ENCODE peak calls at places on chromosomes 6 and 20, in six cellular contexts. V, W, S, D, A and J are unnamed samples. For H3K4me1, the result is how much of the 10 kb centered on the place peaks cover.

GRCh38 chr6:84428300-84428907 is 201.0 kb upstream of the CEP162 start:
- DNase-seq in S (no peak), W (peak), D (peak), A (no peak), V (no peak), J (peak)

GRCh38 chr20:40741507-40742106 is 52.6 kb upstream of the MAFB start:
- DNase-seq in A (no peak), W (peak), D (peak), S (no peak), V (no peak), J (no peak)

GRCh38 chr6:95543798-95544197 is 33.5 kb upstream of the MANEA start:
- DNase-seq in V (no peak), D (no peak), A (no peak), W (no peak), S (no peak), J (no peak)

GRCh38 chr6:26420607-26421235 is 18.6 kb downstream of the BTN3A1 start:
- DNase-seq in S (no peak), D (peak), A (peak), V (peak), W (peak), J (no peak)

GRCh38 chr6:159168536-159169192 is 536 bp upstream of the FNDC1 start:
- DNase-seq in V (no peak), W (peak), A (peak), D (peak), S (no peak), J (peak)

GRCh38 chr6:112037783-112038216 is 16.1 kb upstream of the CCN6 start:
- DNase-seq in V (peak), D (peak), A (no peak), W (peak), S (peak), J (peak)

GRCh38 chr6:33390767-33391277 is 801 bp upstream of the KIFC1 start:
- DNase-seq in D (no peak), S (no peak), V (no peak), W (no peak), A (no peak), J (no peak)

GRCh38 chr20:33731693-33732165 is at the start of gene ZNF341:
- DNase-seq in S (peak), V (peak), D (peak), A (peak), W (peak), J (peak)

GRCh38 chr20:40637176-40637575 is 51.9 kb downstream of the MAFB start:
- DNase-seq in A (no peak), V (no peak), S (peak), W (no peak), D (no peak), J (no peak)

GRCh38 chr6:113578691-113579090 is 278.5 kb upstream of the MARCKS start:
- DNase-seq in S (no peak), D (no peak), V (no peak), W (no peak), A (no peak), J (no peak)

GRCh38 chr6:55209059-55209458 is 34.7 kb downstream of the HCRTR2 start:
- DNase-seq in W (no peak), S (no peak), V (no peak), A (no peak), D (no peak), J (no peak)

GRCh38 chr6:90026216-90026615 is 131.9 kb downstream of the GJA10 start:
- DNase-seq in V (no peak), W (no peak), A (no peak), D (no peak), S (no peak), J (no peak)

GRCh38 chr6:33737267-33738026 is 9.3 kb downstream of the IP6K3 start:
- DNase-seq in S (no peak), W (no peak), V (no peak), A (no peak), D (no peak), J (no peak)

GRCh38 chr20:33209789-33210188 is 7.4 kb upstream of the BPIFA3 start:
- DNase-seq in A (peak), W (peak), S (no peak), V (no peak), D (peak), J (peak)

GRCh38 chr6:133241088-133241900 is at the start of gene EYA4:
- DNase-seq in A (peak), V (no peak), D (peak), S (no peak), W (peak), J (peak)

DNA sequence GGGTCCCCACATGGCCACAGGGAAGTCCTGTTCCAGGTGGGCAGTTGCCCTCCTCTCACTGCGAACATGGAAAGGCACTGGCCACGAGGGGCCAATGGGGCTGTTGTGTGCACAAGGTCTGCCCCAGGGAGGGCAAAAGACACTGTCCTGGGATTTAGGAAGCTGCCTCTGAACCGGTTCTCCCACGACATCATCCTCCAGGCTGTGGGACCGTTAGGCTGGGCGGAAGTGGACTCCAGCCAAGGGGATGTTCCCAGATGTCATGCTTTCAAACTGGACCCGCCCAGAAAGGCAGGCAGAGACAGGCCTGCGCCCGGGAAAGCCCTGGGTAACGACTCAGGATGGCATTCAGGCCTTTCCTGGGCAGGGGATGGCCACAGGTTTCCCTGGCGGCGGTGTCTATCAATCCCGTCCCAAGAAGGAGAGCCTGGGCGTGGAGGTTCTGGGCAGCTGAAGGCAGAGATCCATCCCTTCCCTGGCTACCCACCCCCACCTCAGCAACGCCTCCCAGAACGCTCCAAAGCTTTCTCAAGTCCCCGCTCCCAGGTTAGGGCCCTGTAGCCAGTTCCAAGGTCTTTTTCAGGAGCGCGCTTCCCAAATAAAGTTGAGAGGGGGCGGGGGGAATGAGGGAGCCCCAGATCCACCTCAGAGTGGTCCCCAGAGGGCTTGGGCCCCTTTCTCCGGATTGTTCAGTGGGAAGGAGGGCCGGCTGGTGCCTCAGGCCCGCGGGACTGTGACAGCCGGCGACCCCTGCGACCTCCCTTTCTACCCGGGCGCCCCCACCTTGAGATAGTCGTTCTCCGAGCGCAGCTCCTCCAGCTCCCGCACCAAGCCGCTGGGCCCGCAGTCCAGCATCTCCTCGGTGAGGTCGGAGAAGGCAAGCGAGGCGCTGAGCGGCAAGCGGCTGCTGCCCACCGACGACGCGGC is 13.8 kb upstream of the TLDC2 start:
- DNase-seq in A (peak), S (peak), V (peak), W (peak), D (peak), J (no peak)
- TF ChIP-seq POLR2A in A (peak), S (peak), V (no peak), W (peak), D (no peak), J (peak)

GRCh38 chr20:19492116-19492515 is 265.9 kb upstream of the RIN2 start:
- DNase-seq in A (no peak), S (no peak), W (no peak), V (no peak), D (no peak), J (no peak)

GRCh38 chr20:19491241-19491640 is 266.8 kb upstream of the RIN2 start:
- DNase-seq in D (no peak), S (no peak), A (no peak), W (no peak), V (no peak), J (no peak)

GRCh38 chr20:19493794-19494495 is 264.1 kb upstream of the RIN2 start:
- DNase-seq in S (no peak), W (no peak), D (peak), V (no peak), A (peak), J (no peak)

GRCh38 chr20:19495905-19496703 is 262.0 kb upstream of the RIN2 start:
- DNase-seq in S (no peak), D (no peak), W (no peak), V (no peak), A (no peak), J (no peak)

DNA sequence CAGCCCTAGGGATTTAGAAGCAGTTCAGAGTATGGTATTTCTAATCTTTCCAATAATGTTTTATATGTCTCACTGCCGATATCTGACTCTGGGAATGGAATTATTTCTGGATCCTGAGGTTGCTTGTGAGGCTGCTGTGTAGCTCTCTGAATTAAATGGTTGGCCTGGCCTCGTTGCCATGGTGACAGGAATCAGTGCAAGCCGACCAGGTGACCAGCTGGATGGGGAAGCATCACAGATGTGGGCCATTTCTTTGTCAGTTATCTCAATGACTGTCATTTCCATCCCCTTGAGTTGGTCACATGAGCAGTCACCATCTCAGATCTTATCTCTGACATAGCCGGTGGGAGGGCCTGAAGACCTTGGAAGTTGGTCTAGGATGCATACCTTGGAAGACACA is 265.1 kb upstream of the RIN2 start:
- DNase-seq in A (no peak), S (no peak), W (no peak), D (peak), V (no peak), J (no peak)
- H3K4me1 ChIP-seq in A (under half), S (under half), W (under half), D (under half), V (under half), J (under half)

GRCh38 chr6:136571065-136571464 is 20.8 kb upstream of the MAP7 start:
- DNase-seq in V (no peak), D (no peak), S (no peak), A (no peak), W (no peak), J (no peak)
- H3K4me3 ChIP-seq in V (no peak), D (no peak), S (no peak), A (no peak), W (no peak), J (no peak)

DNA sequence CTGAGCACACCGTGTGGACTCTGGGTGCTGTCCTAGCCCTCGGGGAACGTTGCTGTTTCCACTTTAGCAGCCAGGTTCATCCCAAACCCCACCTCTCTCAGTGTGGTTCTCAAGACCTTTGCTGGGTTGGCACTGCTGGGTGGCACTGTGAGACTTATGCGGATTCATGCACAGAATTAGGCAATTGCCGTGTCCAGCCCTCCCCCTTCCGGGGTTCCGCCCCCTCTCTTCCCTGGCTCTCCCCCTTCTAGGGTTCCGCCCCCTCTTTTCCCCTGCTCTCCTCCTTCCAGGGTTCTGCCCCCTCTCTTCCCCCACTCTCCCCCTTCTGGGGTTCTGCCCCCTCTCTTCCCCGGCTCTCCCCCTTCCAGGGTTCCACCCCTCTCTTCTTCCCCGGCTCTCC is 39.8 kb upstream of the SLCO4A1 start:
- DNase-seq in V (peak), W (no peak), S (no peak), D (no peak), A (no peak), J (peak)
- TF ChIP-seq POLR2A in V (no peak), W (no peak), S (no peak), D (no peak), A (no peak), J (peak)

DNA sequence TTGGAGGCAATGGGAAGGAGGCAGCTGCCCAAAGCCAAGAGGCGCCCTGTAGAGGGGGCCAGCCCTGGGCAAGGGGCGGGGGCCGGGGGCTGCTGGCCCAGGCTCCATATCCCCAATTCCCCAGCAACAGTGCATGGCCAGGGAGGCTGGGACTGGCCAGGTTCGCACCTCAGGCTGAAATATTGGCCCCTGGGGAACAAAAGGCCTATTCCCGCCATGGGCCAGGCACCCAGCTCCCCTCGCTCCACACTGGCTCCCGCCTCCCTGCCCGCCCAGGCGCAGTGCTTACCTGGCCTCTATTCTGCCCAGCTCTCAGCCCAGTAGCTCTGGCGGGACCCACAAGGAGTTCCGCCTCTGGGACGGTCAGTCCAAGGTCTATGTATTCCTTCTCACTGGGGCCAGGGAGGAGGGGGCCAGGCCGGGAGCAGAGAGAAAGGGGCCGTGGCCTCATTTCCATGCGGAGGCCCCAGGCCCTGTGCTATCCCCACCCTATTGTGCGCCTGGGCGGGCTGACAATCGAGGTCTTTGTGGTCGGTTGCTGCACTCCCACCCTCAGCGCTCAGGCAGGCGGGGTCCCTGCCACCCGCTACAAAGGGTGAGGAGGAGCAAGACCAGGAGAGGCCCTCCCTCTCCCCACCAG is 42.3 kb downstream of the YTHDF1 start:
- DNase-seq in V (no peak), W (no peak), S (no peak), D (no peak), A (no peak), J (peak)
- H3K4me1 ChIP-seq in V (under half), W (under half), S (under half), D (under half), A (under half), J (under half)

GRCh38 chr20:39112196-39112743 is 150.1 kb downstream of the DHX35 start:
- DNase-seq in D (peak), W (peak), S (no peak), A (no peak), V (no peak), J (peak)
- H3K4me3 ChIP-seq in D (no peak), W (no peak), S (no peak), A (no peak), V (no peak), J (no peak)

DNA sequence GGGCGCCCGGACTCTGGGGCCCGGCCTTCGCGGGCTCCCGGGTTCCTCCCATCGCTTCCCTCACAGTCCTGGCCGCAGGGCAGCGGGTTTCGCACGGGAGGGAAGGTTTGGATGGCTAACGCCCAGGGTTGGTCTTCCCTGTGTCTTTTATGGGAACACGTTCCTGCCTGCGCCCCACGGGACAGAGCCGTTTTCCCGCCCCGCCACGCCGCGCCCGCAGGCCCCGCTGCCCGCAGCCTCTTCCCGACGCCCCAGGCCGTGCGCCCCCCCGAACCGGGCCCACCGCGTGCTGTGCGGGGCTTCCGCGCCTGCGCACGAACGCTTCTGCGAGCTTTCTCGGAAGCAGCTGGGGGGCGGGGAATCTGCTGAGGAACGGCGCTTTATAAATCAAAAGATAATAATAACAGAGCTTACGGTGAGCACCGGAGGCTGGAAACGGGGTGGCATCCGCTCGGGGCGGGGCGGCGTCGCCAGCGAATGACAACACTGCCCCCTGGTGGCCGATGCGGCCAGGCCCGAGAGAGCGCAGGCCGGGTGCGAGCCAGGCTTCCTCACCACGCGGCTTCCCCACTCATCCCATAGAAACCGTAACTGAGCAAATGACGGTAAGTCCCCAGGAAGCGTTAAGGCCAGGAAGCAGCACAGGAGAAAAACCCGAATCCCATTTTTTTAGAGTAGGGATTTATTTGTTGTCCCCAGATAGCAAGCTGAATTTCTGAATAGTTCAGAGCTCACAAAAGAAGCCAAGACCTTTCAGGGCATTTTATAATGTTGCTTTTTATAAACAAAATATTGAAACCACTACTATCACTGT is 116.4 kb downstream of the MYLK4 start:
- DNase-seq in S (peak), D (peak), W (peak), V (peak), A (peak), J (peak)
- TF ChIP-seq POLR2A in S (no peak), D (no peak), W (no peak), V (no peak), A (no peak), J (no peak)

GRCh38 chr6:170564936-170565530 is 10.9 kb downstream of the TBP start:
- DNase-seq in S (no peak), V (no peak), A (no peak), D (no peak), W (no peak), J (no peak)

DNA sequence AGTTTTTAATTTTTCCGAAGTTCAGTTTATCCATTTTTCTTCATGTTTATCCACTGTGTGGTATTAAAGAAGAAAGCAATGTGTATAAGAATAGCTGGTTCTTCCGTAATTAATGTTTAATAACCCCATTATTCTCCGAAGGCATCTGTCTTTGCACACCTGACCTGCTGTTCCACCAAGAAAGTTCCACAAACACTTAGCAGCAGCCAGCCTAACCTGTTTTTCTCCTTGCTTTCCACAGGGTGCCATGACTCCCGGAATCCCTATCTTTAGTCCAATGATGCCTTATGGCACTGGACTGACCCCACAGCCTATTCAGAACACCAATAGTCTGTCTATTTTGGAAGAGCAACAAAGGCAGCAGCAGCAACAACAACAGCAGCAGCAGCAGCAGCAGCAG is 7.4 kb downstream of the TBP start:
- DNase-seq in S (no peak), W (no peak), V (no peak), D (no peak), A (no peak), J (no peak)
- H3K4me1 ChIP-seq in S (under half), W (under half), V (under half), D (under half), A (under half), J (under half)